ENCODE peak calls at places on chromosome 1, in six cellular contexts. T, K, M, S, I and G are unnamed samples.
A peak's percentile ranks its signal among the peaks of the same experiment; 100 is the strongest.

GRCh38 chr1:9263984-9264929 is 28.4 kb upstream of the SPSB1 start:
- DNase-seq in T (no peak), K (no peak), M (no peak), S (no peak), I (no peak), G (no peak)

GRCh38 chr1:244502630-244503029 is 41.6 kb downstream of the CATSPERE start:
- DNase-seq in T (no peak), K (no peak), M (no peak), S (no peak), I (no peak), G (no peak)

GRCh38 chr1:181083842-181084605 is 4.5 kb upstream of the IER5 start:
- DNase-seq in T (peak; percentile 66), K (peak; percentile 67), M (peak; percentile 45), S (peak; percentile 57), I (peak; percentile 62), G (no peak)

GRCh38 chr1:196309386-196309785 is 298.9 kb downstream of the KCNT2 start:
- DNase-seq in T (no peak), K (peak; percentile 36), M (peak; percentile 59), S (no peak), I (no peak), G (no peak)

GRCh38 chr1:244557565-244557964 is 95.4 kb upstream of the DESI2 start:
- DNase-seq in T (no peak), K (no peak), M (no peak), S (no peak), I (no peak), G (no peak)

GRCh38 chr1:145985502-145986439 is 10.6 kb downstream of the TXNIP start:
- DNase-seq in T (no peak), K (no peak), M (no peak), S (peak; percentile 59), I (peak; percentile 80), G (no peak)

GRCh38 chr1:221829327-221830011 is 87.6 kb upstream of the DUSP10 start:
- DNase-seq in T (no peak), K (no peak), M (no peak), S (no peak), I (no peak), G (no peak)

GRCh38 chr1:182120411-182121258 is 59.1 kb upstream of the ZNF648 start:
- DNase-seq in T (peak; percentile 92), K (no peak), M (no peak), S (peak; percentile 54), I (peak; percentile 62), G (peak; percentile 82)

GRCh38 chr1:58652351-58653184 is 47.3 kb downstream of the MYSM1 start:
- DNase-seq in T (peak; percentile 75), K (peak; percentile 90), M (peak; percentile 75), S (no peak), I (no peak), G (peak; percentile 42)

GRCh38 chr1:42348498-42348897 is 13.5 kb upstream of the FOXJ3 start:
- DNase-seq in T (no peak), K (no peak), M (no peak), S (no peak), I (no peak), G (no peak)

GRCh38 chr1:111709986-111710385 is 29.2 kb downstream of the INKA2 start:
- DNase-seq in T (no peak), K (no peak), M (no peak), S (no peak), I (no peak), G (no peak)

GRCh38 chr1:203273869-203274602 is 31.3 kb upstream of the BTG2 start:
- DNase-seq in T (no peak), K (peak; percentile 19), M (no peak), S (peak; percentile 65), I (peak; percentile 82), G (peak; percentile 68)

GRCh38 chr1:228429698-228430097 is 13.0 kb upstream of the TRIM17 start:
- DNase-seq in T (no peak), K (no peak), M (no peak), S (no peak), I (no peak), G (no peak)
- H3K4me1 ChIP-seq in T (no peaks in the 10 kb centered on the region), K (peaks cover 13% of the 10 kb centered on the region), M (no peaks in the 10 kb centered on the region), S (no peaks in the 10 kb centered on the region), I (no peaks in the 10 kb centered on the region), G (no peaks in the 10 kb centered on the region)

DNA sequence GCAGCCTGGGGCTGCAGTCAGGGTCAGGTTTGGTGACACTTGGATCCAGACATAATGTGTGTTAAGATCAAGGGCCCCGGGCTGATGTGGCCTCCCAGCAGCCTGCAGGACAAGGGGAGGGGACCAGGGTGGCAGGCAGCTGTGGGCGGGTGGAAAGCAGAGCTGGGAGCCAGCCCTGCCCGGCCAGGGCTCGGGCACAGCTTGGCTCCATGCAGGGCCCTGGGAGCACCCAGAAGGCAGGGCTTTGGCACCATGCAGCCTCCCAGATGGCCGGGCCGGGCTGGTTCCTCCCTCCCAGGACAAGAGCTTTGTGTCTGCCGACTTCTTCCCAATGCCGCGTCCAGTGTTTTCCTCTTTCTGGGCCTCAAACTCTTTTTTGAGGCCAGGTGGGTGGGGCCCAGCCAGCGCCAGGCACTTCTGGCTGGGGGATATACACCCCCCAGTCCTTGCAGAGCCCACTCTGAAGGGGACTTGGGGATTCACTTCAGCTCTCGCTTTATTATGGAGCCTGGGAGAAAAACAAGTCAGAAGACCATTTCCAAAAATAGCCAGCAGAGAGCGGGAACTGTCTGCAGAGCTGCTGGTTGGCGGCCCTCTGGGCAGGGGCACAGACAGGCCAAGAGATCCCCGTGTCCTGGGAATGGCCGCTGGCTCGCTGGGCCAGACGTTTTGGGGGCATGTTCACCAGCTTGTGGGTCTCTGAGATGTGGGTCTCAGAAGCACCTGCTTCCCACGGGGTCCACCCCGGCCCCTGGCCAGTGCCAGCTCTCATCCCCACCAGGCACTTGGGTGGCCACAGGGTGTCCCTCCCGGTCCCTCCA is 103.8 kb upstream of the ARHGEF16 start:
- DNase-seq in T (peak; percentile 71), K (no peak), M (no peak), S (no peak), I (no peak), G (peak; percentile 68)
- H3K4me1 ChIP-seq in T (peaks cover 55% of the 10 kb centered on the region), K (peaks cover 36% of the 10 kb centered on the region), M (no peaks in the 10 kb centered on the region), S (peaks cover 15% of the 10 kb centered on the region), I (no peaks in the 10 kb centered on the region), G (peaks cover 23% of the 10 kb centered on the region)

DNA sequence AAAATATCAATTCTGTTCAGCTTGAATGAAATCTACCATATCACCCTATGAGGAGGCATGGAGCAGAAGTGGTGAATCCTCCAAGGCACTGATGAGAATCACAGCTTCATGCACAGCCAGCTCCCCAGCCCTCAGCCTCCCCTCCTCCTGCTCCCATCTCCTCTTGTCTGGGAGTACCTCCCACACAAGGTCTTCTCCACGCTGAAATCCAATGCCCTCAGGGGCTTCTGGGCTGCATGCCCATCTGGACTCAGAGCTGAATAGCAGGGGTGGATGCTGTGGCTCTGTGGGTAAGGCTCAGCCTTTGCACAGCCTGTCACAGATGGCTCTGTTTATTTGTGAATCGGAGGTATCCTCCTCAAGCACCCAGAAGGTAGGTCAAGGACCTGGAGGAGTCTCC is 48.6 kb downstream of the KCNC4 start:
- DNase-seq in T (no peak), K (no peak), M (no peak), S (no peak), I (no peak), G (no peak)
- H3K4me1 ChIP-seq in T (no peaks in the 10 kb centered on the region), K (no peaks in the 10 kb centered on the region), M (no peaks in the 10 kb centered on the region), S (no peaks in the 10 kb centered on the region), I (no peaks in the 10 kb centered on the region), G (no peaks in the 10 kb centered on the region)

GRCh38 chr1:172647110-172647564 is 11.8 kb upstream of the FASLG start:
- DNase-seq in T (no peak), K (no peak), M (no peak), S (no peak), I (no peak), G (no peak)
- H3K4me1 ChIP-seq in T (no peaks in the 10 kb centered on the region), K (no peaks in the 10 kb centered on the region), M (no peaks in the 10 kb centered on the region), S (no peaks in the 10 kb centered on the region), I (peaks cover 4% of the 10 kb centered on the region), G (no peaks in the 10 kb centered on the region)

DNA sequence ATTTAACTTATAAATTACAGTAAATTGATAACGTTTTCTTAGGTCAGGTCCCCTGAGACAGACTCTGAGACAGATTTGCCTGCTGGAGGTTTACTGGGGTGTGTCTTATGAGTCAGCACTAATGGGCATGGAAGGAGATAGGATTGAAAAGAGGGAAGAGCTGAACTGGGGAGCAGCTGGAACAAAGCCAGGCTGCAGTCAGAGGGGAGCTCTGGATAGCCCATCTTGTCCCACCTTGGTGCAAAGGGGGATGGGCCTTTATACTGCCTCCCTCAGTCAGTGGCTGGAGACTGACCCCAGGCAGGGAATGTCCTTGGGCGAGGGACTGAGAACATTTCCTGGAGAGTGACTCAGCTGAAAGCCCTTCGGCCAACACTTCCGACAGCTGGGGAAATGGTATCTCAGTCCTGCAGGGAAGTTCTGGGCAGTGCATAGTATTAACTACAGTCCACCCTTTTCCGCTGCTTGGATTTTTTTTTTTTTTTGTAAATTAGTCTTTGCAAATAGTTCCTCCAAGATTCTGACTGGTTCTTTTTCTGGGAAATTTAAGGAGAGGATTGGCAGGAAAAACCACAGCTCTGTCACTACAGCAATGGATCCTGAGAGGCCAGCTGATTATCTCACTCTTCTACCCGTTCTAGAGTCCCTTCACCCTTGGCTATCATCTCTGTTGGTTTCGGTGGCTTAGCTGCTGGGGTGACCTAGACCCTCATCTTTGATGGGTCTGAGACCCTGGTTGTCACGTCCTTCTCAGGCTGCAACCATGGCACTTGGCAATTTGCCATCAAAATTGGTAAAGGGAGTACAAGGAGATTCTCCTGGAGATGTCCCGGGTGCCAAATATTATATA is 39.2 kb upstream of the CDC42BPA start:
- DNase-seq in T (peak; percentile 72), K (peak; percentile 72), M (no peak), S (peak; percentile 55), I (no peak), G (peak; percentile 68)
- H3K4me1 ChIP-seq in T (no peaks in the 10 kb centered on the region), K (peaks cover 13% of the 10 kb centered on the region), M (peaks cover 11% of the 10 kb centered on the region), S (peaks cover 6% of the 10 kb centered on the region), I (peaks cover 17% of the 10 kb centered on the region), G (no peaks in the 10 kb centered on the region)